ENCODE peak calls at places on chromosomes 16 and 17, in ten cellular contexts. H is RCC 7860, U is lower lobe of right lung, N is NCI-H2081 treated with DMSO at 0.1 percent for 48 hours, Y is right atrium auricular region, L is HTR-8/SVneo, B is WTC11, X is progenitor cell of endocrine pancreas, Q is T-helper 1 cell, Z is AG10803. J is an unnamed sample.

GRCh38 chr17:77735051-77735340 is 223.5 kb upstream of the TNRC6C start:
- DNase-seq in H (no peak), U (no peak), N (no peak), Y (peak; percentile 58), L (no peak), B (no peak), X (no peak), Q (no peak), Z (no peak), J (no peak)

GRCh38 chr16:72530434-72530833 is 358.5 kb upstream of the PMFBP1 start:
- DNase-seq in H (peak; percentile 61), U (no peak), N (no peak), Y (no peak), L (peak; percentile 56), B (no peak), X (no peak), Q (no peak), Z (peak; percentile 67), J (no peak)

GRCh38 chr17:5892897-5893656 is 177.1 kb upstream of the WSCD1 start:
- DNase-seq in H (no peak), U (no peak), N (no peak), Y (no peak), L (no peak), B (no peak), X (no peak), Q (no peak), Z (no peak), J (no peak)

GRCh38 chr17:30241051-30241450 is 5.6 kb upstream of the SLC6A4 start:
- DNase-seq in H (no peak), U (no peak), N (no peak), Y (peak; percentile 49), L (no peak), B (no peak), X (no peak), Q (no peak), Z (no peak), J (no peak)

GRCh38 chr17:16941072-16941641 is 30.8 kb downstream of the TNFRSF13B start:
- DNase-seq in H (no peak), U (no peak), N (no peak), Y (no peak), L (no peak), B (peak; percentile 4), X (no peak), Q (no peak), Z (no peak), J (no peak)

GRCh38 chr17:46976626-46977270 is 2.3 kb downstream of the RPRML start:
- DNase-seq in H (no peak), U (no peak), N (no peak), Y (no peak), L (peak; percentile 38), B (no peak), X (no peak), Q (no peak), Z (no peak), J (no peak)

GRCh38 chr16:23424292-23424958 is 28.6 kb downstream of the COG7 start:
- DNase-seq in H (no peak), U (peak; percentile 64), N (no peak), Y (no peak), L (no peak), B (no peak), X (no peak), Q (no peak), Z (no peak), J (no peak)

GRCh38 chr17:41367426-41368075 is 2.1 kb downstream of the KRT33B start:
- DNase-seq in H (peak; percentile 92), U (no peak), N (no peak), Y (no peak), L (peak; percentile 76), B (no peak), X (no peak), Q (no peak), Z (peak; percentile 83), J (no peak)

GRCh38 chr17:49216953-49217650 is 6.6 kb downstream of the ABI3 start:
- DNase-seq in H (no peak), U (peak; percentile 81), N (no peak), Y (peak; percentile 76), L (no peak), B (no peak), X (no peak), Q (no peak), Z (no peak), J (no peak)

GRCh38 chr17:31744541-31744951 is 114.5 kb downstream of the COPRS start:
- DNase-seq in H (no peak), U (no peak), N (no peak), Y (no peak), L (no peak), B (no peak), X (no peak), Q (no peak), Z (no peak), J (no peak)

GRCh38 chr16:49112754-49113153 is 168.9 kb downstream of the CBLN1 start:
- DNase-seq in H (no peak), U (no peak), N (no peak), Y (no peak), L (no peak), B (no peak), X (no peak), Q (no peak), Z (no peak), J (no peak)

GRCh38 chr17:16477255-16477654 is 14.7 kb downstream of the LRRC75A start:
- DNase-seq in H (peak; percentile 85), U (no peak), N (no peak), Y (peak; percentile 67), L (peak; percentile 98), B (no peak), X (no peak), Q (no peak), Z (peak; percentile 85), J (no peak)

GRCh38 chr17:68600123-68600880 is 865 bp downstream of the FAM20A start:
- DNase-seq in H (no peak), U (peak; percentile 82), N (no peak), Y (no peak), L (no peak), B (peak; percentile 81), X (peak; percentile 58), Q (no peak), Z (no peak), J (no peak)

GRCh38 chr17:57834146-57834741 is 15.6 kb downstream of the MRPS23 start:
- DNase-seq in H (peak; percentile 89), U (no peak), N (no peak), Y (no peak), L (no peak), B (peak; percentile 49), X (no peak), Q (no peak), Z (peak; percentile 42), J (no peak)

GRCh38 chr16:69166946-69167930 is 19.7 kb upstream of the SNTB2 start:
- DNase-seq in H (no peak), U (no peak), N (no peak), Y (no peak), L (no peak), B (no peak), X (no peak), Q (no peak), Z (no peak), J (no peak)

GRCh38 chr17:78144736-78145641 is 1.2 kb upstream of the C17orf99 start:
- DNase-seq in H (no peak), U (peak; percentile 92), N (no peak), Y (no peak), L (no peak), B (no peak), X (no peak), Q (no peak), Z (no peak), J (no peak)

GRCh38 chr16:48029768-48030167 is 126.0 kb downstream of the ABCC12 start:
- DNase-seq in H (no peak), U (no peak), N (no peak), Y (no peak), L (no peak), B (no peak), X (no peak), Q (no peak), Z (no peak), J (no peak)

GRCh38 chr16:75064403-75065148 is 52.0 kb downstream of the LDHD start:
- DNase-seq in H (no peak), U (peak; percentile 53), N (no peak), Y (no peak), L (no peak), B (no peak), X (no peak), Q (no peak), Z (no peak), J (no peak)

GRCh38 chr17:10698116-10698818 is 873 bp downstream of the ADPRM start:
- DNase-seq in H (no peak), U (no peak), N (no peak), Y (no peak), L (no peak), B (no peak), X (no peak), Q (no peak), Z (peak; percentile 41), J (no peak)

GRCh38 chr17:72053069-72053846 is 67.6 kb upstream of the SOX9 start:
- DNase-seq in H (no peak), U (no peak), N (no peak), Y (no peak), L (no peak), B (peak; percentile 45), X (no peak), Q (no peak), Z (no peak), J (no peak)

GRCh38 chr16:68416057-68417046 is 32.0 kb downstream of the SMPD3 start:
- DNase-seq in H (no peak), U (no peak), N (peak; percentile 71), Y (no peak), L (no peak), B (no peak), X (no peak), Q (no peak), Z (no peak), J (no peak)

GRCh38 chr17:77875881-77876509 is 82.5 kb upstream of the TNRC6C start:
- DNase-seq in H (peak; percentile 8), U (peak; percentile 7), N (no peak), Y (no peak), L (no peak), B (no peak), X (no peak), Q (no peak), Z (peak; percentile 34), J (no peak)

GRCh38 chr17:3747805-3748204 is 24.1 kb downstream of the HASPIN start:
- DNase-seq in H (no peak), U (no peak), N (no peak), Y (no peak), L (no peak), B (no peak), X (no peak), Q (no peak), Z (no peak), J (no peak)

GRCh38 chr17:56804454-56804853 is 29.3 kb downstream of the C17orf67 start:
- DNase-seq in H (no peak), U (no peak), N (no peak), Y (no peak), L (no peak), B (no peak), X (no peak), Q (no peak), Z (no peak), J (no peak)

GRCh38 chr16:87326151-87326571 is 9.0 kb upstream of the C16orf95 start:
- DNase-seq in H (no peak), U (peak; percentile 41), N (no peak), Y (no peak), L (no peak), B (no peak), X (no peak), Q (no peak), Z (no peak), J (no peak)

GRCh38 chr17:31541559-31541958 is 150.1 kb downstream of the RAB11FIP4 start:
- DNase-seq in H (no peak), U (no peak), N (no peak), Y (no peak), L (no peak), B (peak; percentile 32), X (no peak), Q (no peak), Z (no peak), J (no peak)

GRCh38 chr16:24580665-24581064 is 41.3 kb downstream of the RBBP6 start:
- DNase-seq in H (no peak), U (no peak), N (no peak), Y (no peak), L (peak; percentile 29), B (no peak), X (no peak), Q (no peak), Z (peak; percentile 54), J (no peak)

GRCh38 chr17:50680126-50680525 is 27.6 kb downstream of the ANKRD40 start:
- DNase-seq in H (no peak), U (no peak), N (no peak), Y (no peak), L (no peak), B (no peak), X (no peak), Q (no peak), Z (no peak), J (no peak)